ENCODE peak calls at places on chromosomes 6 and 20, in seven cellular contexts. O, B, M, D, R, H and E are unnamed samples.

GRCh38 chr20:25361287-25361683 is 29.4 kb downstream of the ABHD12 start:
- DNase-seq in D (no peak), H (no peak), R (no peak), O (no peak), B (no peak), M (peak), E (peak)

GRCh38 chr6:87705070-87705691 is 3.1 kb upstream of the AKIRIN2 start:
- DNase-seq in D (no peak), B (no peak), O (no peak), R (no peak), H (no peak), M (no peak), E (no peak)

GRCh38 chr6:154276810-154277577 is 79.6 kb downstream of the IPCEF1 start:
- DNase-seq in H (no peak), O (peak), M (no peak), R (no peak), D (no peak), B (peak), E (peak)

GRCh38 chr6:47701374-47701773 is 3.0 kb downstream of the ADGRF4 start:
- DNase-seq in O (no peak), B (no peak), M (no peak), R (no peak), H (no peak), D (no peak), E (no peak)

GRCh38 chr6:2476376-2476775 is 231.0 kb upstream of the GMDS start:
- DNase-seq in O (no peak), R (peak), H (no peak), M (no peak), B (no peak), D (no peak), E (peak)

GRCh38 chr6:70131528-70131927 is 171.4 kb downstream of the COL9A1 start:
- DNase-seq in D (no peak), M (peak), R (no peak), H (no peak), B (peak), O (no peak), E (peak)

GRCh38 chr6:151914475-151914874 is 107.0 kb downstream of the ESR1 start:
- DNase-seq in B (no peak), H (no peak), M (peak), D (no peak), R (no peak), O (no peak), E (peak)

GRCh38 chr6:56491606-56492328 is 150.9 kb downstream of the DST start:
- DNase-seq in B (no peak), D (no peak), O (no peak), H (no peak), R (peak), M (peak), E (peak)

GRCh38 chr6:36301085-36301658 is 31.3 kb downstream of the PNPLA1 start:
- DNase-seq in R (no peak), M (no peak), H (no peak), B (no peak), O (no peak), D (no peak), E (peak)

GRCh38 chr20:4045741-4046140 is 30.4 kb upstream of the RNF24 start:
- DNase-seq in M (peak), O (no peak), B (no peak), D (no peak), R (peak), H (no peak), E (no peak)

GRCh38 chr6:124040655-124041054 is 237.0 kb downstream of the NKAIN2 start:
- DNase-seq in R (no peak), D (no peak), O (no peak), H (no peak), B (no peak), M (no peak), E (no peak)

GRCh38 chr20:19495905-19496703 is 262.0 kb upstream of the RIN2 start:
- DNase-seq in H (no peak), D (no peak), O (no peak), B (no peak), R (no peak), M (peak), E (peak)

GRCh38 chr6:71402101-71402500 is 113.5 kb downstream of the OGFRL1 start:
- DNase-seq in B (no peak), M (no peak), O (no peak), H (no peak), R (no peak), D (no peak), E (no peak)

GRCh38 chr6:120395784-120396183 is 938.5 kb downstream of the TBC1D32 start:
- DNase-seq in R (no peak), D (no peak), O (no peak), M (no peak), B (no peak), H (no peak), E (no peak)

GRCh38 chr6:12112540-12113189 is 100.6 kb downstream of the HIVEP1 start:
- DNase-seq in D (no peak), M (no peak), B (no peak), R (no peak), H (no peak), O (no peak), E (no peak)

GRCh38 chr20:49543858-49544437 is 24.0 kb downstream of the PTGIS start:
- DNase-seq in B (no peak), M (no peak), H (no peak), R (no peak), D (no peak), O (no peak), E (no peak)

GRCh38 chr20:49548371-49548947 is 19.5 kb downstream of the PTGIS start:
- DNase-seq in M (no peak), R (no peak), H (no peak), D (no peak), B (no peak), O (no peak), E (no peak)

GRCh38 chr20:49543071-49543857 is 24.7 kb downstream of the PTGIS start:
- DNase-seq in H (no peak), R (no peak), D (no peak), M (no peak), B (no peak), O (no peak), E (no peak)

GRCh38 chr20:49544535-49544934 is 23.4 kb downstream of the PTGIS start:
- DNase-seq in D (no peak), R (no peak), B (no peak), M (no peak), H (no peak), O (no peak), E (no peak)

DNA sequence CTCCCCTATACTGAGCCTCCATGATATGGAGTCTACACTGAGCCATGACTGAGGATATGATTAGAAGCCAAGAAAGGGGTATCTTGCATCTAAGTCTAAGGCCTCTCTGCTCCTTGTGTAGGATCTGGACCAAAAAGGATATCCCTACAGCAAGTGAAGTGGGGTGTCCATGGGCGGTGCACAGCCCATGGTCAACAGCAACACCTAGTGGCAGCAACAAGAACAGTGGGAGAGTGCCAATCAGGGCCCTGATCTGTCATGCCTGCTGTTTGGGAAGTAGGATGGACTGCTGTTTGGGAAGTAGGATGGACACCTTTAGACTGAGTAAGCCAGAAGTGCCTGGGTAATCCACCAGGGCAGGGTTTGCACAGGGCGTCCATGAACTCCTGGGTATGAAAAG is 22.4 kb downstream of the PTGIS start:
- DNase-seq in M (no peak), H (no peak), O (no peak), R (no peak), B (no peak), D (no peak), E (no peak)
- TF ChIP-seq CTCF in M (no peak), H (no peak), O (peak), R (no peak), B (peak), D (peak), E (peak)

DNA sequence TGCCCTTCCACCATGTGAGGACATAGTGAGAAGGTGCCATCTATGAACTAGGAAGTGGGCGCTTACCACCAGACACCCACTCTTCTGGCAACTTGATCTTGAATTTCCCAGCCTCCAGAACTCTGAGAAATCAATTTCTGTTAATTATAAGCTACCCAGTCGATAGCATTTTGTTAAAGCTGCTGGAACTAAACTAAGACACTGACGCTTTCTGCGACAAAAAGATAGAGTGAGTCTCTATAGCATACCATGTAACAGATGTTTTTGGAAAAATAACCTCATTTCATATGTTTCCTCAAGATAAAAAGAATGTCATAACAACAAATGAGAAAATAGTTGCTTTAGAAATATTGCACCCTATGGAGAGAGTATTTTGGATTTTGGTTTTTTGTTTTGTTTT is 15.4 kb upstream of the SMIM13 start:
- DNase-seq in O (no peak), M (no peak), R (no peak), D (no peak), H (no peak), B (no peak), E (no peak)
- H3K4me3 ChIP-seq in O (no peak), M (no peak), R (no peak), D (no peak), H (no peak), B (no peak), E (no peak)

DNA sequence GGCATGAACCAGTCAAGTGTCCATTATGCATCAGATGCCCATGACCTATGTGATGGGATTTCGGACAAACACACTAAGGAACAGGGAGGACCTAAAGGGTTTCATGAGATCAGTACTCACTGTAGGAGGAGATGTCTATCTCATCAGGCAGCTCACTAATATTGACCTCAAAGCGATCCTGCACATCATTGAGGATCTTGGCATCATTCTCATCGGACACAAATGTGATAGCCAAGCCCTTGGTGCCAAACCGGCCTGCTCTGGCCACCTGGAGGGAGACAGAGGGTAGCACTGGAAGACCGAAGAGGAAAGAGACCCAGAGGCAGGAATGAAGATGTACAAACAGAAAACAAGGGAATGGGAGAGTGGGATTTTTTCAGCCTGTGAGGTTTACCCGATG is 1.9 kb downstream of the MCCD1 start:
- DNase-seq in B (no peak), H (no peak), O (no peak), M (no peak), D (no peak), R (no peak), E (no peak)
- TF ChIP-seq CTCF in B (no peak), H (no peak), O (no peak), M (no peak), D (no peak), R (no peak), E (no peak)

GRCh38 chr20:15742627-15743026 is 830.6 kb downstream of the KIF16B start:
- DNase-seq in D (no peak), M (no peak), B (no peak), O (no peak), H (no peak), R (no peak), E (no peak)
- H3K4me3 ChIP-seq in D (no peak), M (no peak), B (no peak), O (no peak), H (no peak), R (no peak), E (no peak)